ENCODE peak calls at places on chromosomes 7 and 10, in eight cellular contexts. N is non-pigmented ciliary epithelial cell, Z is SK-N-SH, T is testis, G is nephron progenitor cell, B is KBM-7, V is NCI-H510A treated with DMSO at 0.1 percent for 48 hours, S is esophagus squamous epithelium. E is an unnamed sample.

GRCh38 chr10:131035779-131036178 is 275.7 kb downstream of the TCERG1L start:
- DNase-seq in S (no peak), Z (no peak), N (no peak), T (no peak), G (no peak), B (no peak), V (no peak), E (no peak)

GRCh38 chr10:84264611-84265141 is 19.8 kb downstream of the RGR start:
- DNase-seq in G (peak), T (peak), Z (peak), V (peak), N (peak), S (no peak), B (peak), E (peak)

GRCh38 chr10:110410329-110411046 is 87.2 kb upstream of the DUSP5 start:
- DNase-seq in N (peak), G (no peak), Z (no peak), B (no peak), T (no peak), V (no peak), S (no peak), E (peak)

GRCh38 chr10:28564905-28565304 is 32.0 kb downstream of the WAC start:
- DNase-seq in Z (no peak), T (no peak), V (no peak), N (no peak), G (no peak), S (no peak), B (no peak), E (no peak)

GRCh38 chr7:26500749-26501352 is 209.2 kb downstream of the SNX10 start:
- DNase-seq in T (no peak), B (peak), N (no peak), S (no peak), Z (peak), G (no peak), V (peak), E (peak)

GRCh38 chr7:71679480-71679879 is 547.5 kb downstream of the GALNT17 start:
- DNase-seq in V (no peak), N (no peak), Z (no peak), G (no peak), B (no peak), T (no peak), S (no peak), E (no peak)

GRCh38 chr7:134058980-134059379 is 68.2 kb upstream of the LRGUK start:
- DNase-seq in S (no peak), G (peak), Z (no peak), V (no peak), N (no peak), B (no peak), T (peak), E (no peak)

GRCh38 chr10:42691361-42692120 is 53.2 kb upstream of the ZNF33B start:
- DNase-seq in S (no peak), V (peak), Z (peak), T (peak), B (no peak), G (no peak), N (no peak), E (no peak)

GRCh38 chr10:20670569-20670968 is 226.5 kb downstream of the NEBL start:
- DNase-seq in Z (no peak), V (no peak), G (no peak), T (no peak), B (no peak), S (no peak), N (no peak), E (no peak)

GRCh38 chr10:123538401-123539320 is 127.5 kb upstream of the GPR26 start:
- DNase-seq in G (no peak), N (no peak), B (peak), T (no peak), Z (no peak), V (peak), S (no peak), E (no peak)

GRCh38 chr10:70355234-70356021 is 27.0 kb downstream of the LRRC20 start:
- DNase-seq in G (no peak), T (no peak), B (peak), Z (no peak), S (no peak), N (no peak), V (peak), E (no peak)

GRCh38 chr7:46015107-46015868 is 94.2 kb upstream of the IGFBP3 start:
- DNase-seq in V (no peak), S (no peak), Z (no peak), N (peak), G (peak), B (no peak), T (peak), E (no peak)